ENCODE peak calls at places on chromosome 9, in six cellular contexts. One of them, this sample, is unnamed.

GRCh38 chr9:99118782-99119466 is 14.0 kb downstream of the TGFBR1 start:
- DNase-seq in HS-5: no peak
- DNase-seq in GM10248: peak; percentile 33
- DNase-seq in activated naive CD4-positive, alpha-beta T cell treated with anti-CD3 and anti-CD28 coated beads, Interleukin-2, amount 10 ng/mL, durations not matched to agents 7 days and 5 days: peak; percentile 75
- DNase-seq in aorta: peak; percentile 41
- DNase-seq in CD8-positive, alpha-beta T cell: peak; percentile 74
- DNase-seq in this sample: peak; percentile 49

GRCh38 chr9:79988126-79988525 is 416.4 kb downstream of the TLE4 start:
- DNase-seq in HS-5: no peak
- DNase-seq in GM10248: no peak
- DNase-seq in activated naive CD4-positive, alpha-beta T cell treated with anti-CD3 and anti-CD28 coated beads, Interleukin-2, amount 10 ng/mL, durations not matched to agents 7 days and 5 days: no peak
- DNase-seq in aorta: no peak
- DNase-seq in CD8-positive, alpha-beta T cell: no peak
- DNase-seq in this sample: no peak

GRCh38 chr9:136235171-136235570 is 10.4 kb downstream of the QSOX2 start:
- DNase-seq in HS-5: no peak
- DNase-seq in GM10248: no peak
- DNase-seq in activated naive CD4-positive, alpha-beta T cell treated with anti-CD3 and anti-CD28 coated beads, Interleukin-2, amount 10 ng/mL, durations not matched to agents 7 days and 5 days: no peak
- DNase-seq in aorta: no peak
- DNase-seq in CD8-positive, alpha-beta T cell: no peak
- DNase-seq in this sample: no peak

GRCh38 chr9:4984171-4984570 is 901 bp upstream of the JAK2 start:
- DNase-seq in HS-5: no peak
- DNase-seq in GM10248: no peak
- DNase-seq in activated naive CD4-positive, alpha-beta T cell treated with anti-CD3 and anti-CD28 coated beads, Interleukin-2, amount 10 ng/mL, durations not matched to agents 7 days and 5 days: no peak
- DNase-seq in aorta: no peak
- DNase-seq in CD8-positive, alpha-beta T cell: no peak
- DNase-seq in this sample: no peak

GRCh38 chr9:121730188-121730587 is 78.8 kb downstream of the DAB2IP start:
- DNase-seq in HS-5: no peak
- DNase-seq in GM10248: no peak
- DNase-seq in activated naive CD4-positive, alpha-beta T cell treated with anti-CD3 and anti-CD28 coated beads, Interleukin-2, amount 10 ng/mL, durations not matched to agents 7 days and 5 days: no peak
- DNase-seq in aorta: no peak
- DNase-seq in CD8-positive, alpha-beta T cell: no peak
- DNase-seq in this sample: no peak

GRCh38 chr9:134964271-134964670 is 46.6 kb upstream of the FCN1 start:
- DNase-seq in HS-5: no peak
- DNase-seq in GM10248: no peak
- DNase-seq in activated naive CD4-positive, alpha-beta T cell treated with anti-CD3 and anti-CD28 coated beads, Interleukin-2, amount 10 ng/mL, durations not matched to agents 7 days and 5 days: peak; percentile 14
- DNase-seq in aorta: peak; percentile 28
- DNase-seq in CD8-positive, alpha-beta T cell: no peak
- DNase-seq in this sample: no peak

GRCh38 chr9:71676460-71676859 is 91.9 kb downstream of the CEMIP2 start:
- DNase-seq in HS-5: no peak
- DNase-seq in GM10248: no peak
- DNase-seq in activated naive CD4-positive, alpha-beta T cell treated with anti-CD3 and anti-CD28 coated beads, Interleukin-2, amount 10 ng/mL, durations not matched to agents 7 days and 5 days: no peak
- DNase-seq in aorta: no peak
- DNase-seq in CD8-positive, alpha-beta T cell: no peak
- DNase-seq in this sample: no peak

GRCh38 chr9:32378993-32379729 is 5.3 kb upstream of the ACO1 start:
- DNase-seq in HS-5: peak; percentile 71
- DNase-seq in GM10248: peak; percentile 68
- DNase-seq in activated naive CD4-positive, alpha-beta T cell treated with anti-CD3 and anti-CD28 coated beads, Interleukin-2, amount 10 ng/mL, durations not matched to agents 7 days and 5 days: peak; percentile 66
- DNase-seq in aorta: no peak
- DNase-seq in CD8-positive, alpha-beta T cell: peak; percentile 59
- DNase-seq in this sample: peak; percentile 32

GRCh38 chr9:10855847-10856246 is 243.0 kb upstream of the PTPRD start:
- DNase-seq in HS-5: no peak
- DNase-seq in GM10248: no peak
- DNase-seq in activated naive CD4-positive, alpha-beta T cell treated with anti-CD3 and anti-CD28 coated beads, Interleukin-2, amount 10 ng/mL, durations not matched to agents 7 days and 5 days: no peak
- DNase-seq in aorta: no peak
- DNase-seq in CD8-positive, alpha-beta T cell: no peak
- DNase-seq in this sample: no peak

GRCh38 chr9:82781965-82782392 is 281.0 kb downstream of the RASEF start:
- DNase-seq in HS-5: no peak
- DNase-seq in GM10248: no peak
- DNase-seq in activated naive CD4-positive, alpha-beta T cell treated with anti-CD3 and anti-CD28 coated beads, Interleukin-2, amount 10 ng/mL, durations not matched to agents 7 days and 5 days: no peak
- DNase-seq in aorta: no peak
- DNase-seq in CD8-positive, alpha-beta T cell: no peak
- DNase-seq in this sample: no peak

GRCh38 chr9:128995791-128996190 is 32.3 kb downstream of the SH3GLB2 start:
- DNase-seq in HS-5: no peak
- DNase-seq in GM10248: no peak
- DNase-seq in activated naive CD4-positive, alpha-beta T cell treated with anti-CD3 and anti-CD28 coated beads, Interleukin-2, amount 10 ng/mL, durations not matched to agents 7 days and 5 days: no peak
- DNase-seq in aorta: no peak
- DNase-seq in CD8-positive, alpha-beta T cell: no peak
- DNase-seq in this sample: no peak

GRCh38 chr9:34185778-34186551 is 7.1 kb downstream of the UBAP1 start:
- DNase-seq in HS-5: peak; percentile 91
- DNase-seq in GM10248: peak; percentile 61
- DNase-seq in activated naive CD4-positive, alpha-beta T cell treated with anti-CD3 and anti-CD28 coated beads, Interleukin-2, amount 10 ng/mL, durations not matched to agents 7 days and 5 days: no peak
- DNase-seq in aorta: peak; percentile 54
- DNase-seq in CD8-positive, alpha-beta T cell: peak; percentile 40
- DNase-seq in this sample: no peak

GRCh38 chr9:92146610-92147009 is 31.4 kb upstream of the SPTLC1 start:
- DNase-seq in HS-5: no peak
- DNase-seq in GM10248: no peak
- DNase-seq in activated naive CD4-positive, alpha-beta T cell treated with anti-CD3 and anti-CD28 coated beads, Interleukin-2, amount 10 ng/mL, durations not matched to agents 7 days and 5 days: no peak
- DNase-seq in aorta: peak; percentile 57
- DNase-seq in CD8-positive, alpha-beta T cell: no peak
- DNase-seq in this sample: no peak

GRCh38 chr9:114805670-114806551 is at the start of gene TNFSF15:
- DNase-seq in HS-5: no peak
- DNase-seq in GM10248: peak; percentile 43
- DNase-seq in activated naive CD4-positive, alpha-beta T cell treated with anti-CD3 and anti-CD28 coated beads, Interleukin-2, amount 10 ng/mL, durations not matched to agents 7 days and 5 days: peak; percentile 63
- DNase-seq in aorta: peak; percentile 47
- DNase-seq in CD8-positive, alpha-beta T cell: no peak
- DNase-seq in this sample: peak; percentile 22

GRCh38 chr9:70517926-70518325 is 103.5 kb upstream of the KLF9 start:
- DNase-seq in HS-5: no peak
- DNase-seq in GM10248: no peak
- DNase-seq in activated naive CD4-positive, alpha-beta T cell treated with anti-CD3 and anti-CD28 coated beads, Interleukin-2, amount 10 ng/mL, durations not matched to agents 7 days and 5 days: no peak
- DNase-seq in aorta: no peak
- DNase-seq in CD8-positive, alpha-beta T cell: no peak
- DNase-seq in this sample: no peak

GRCh38 chr9:74672237-74672636 is 175.1 kb downstream of the RORB start:
- DNase-seq in HS-5: no peak
- DNase-seq in GM10248: no peak
- DNase-seq in activated naive CD4-positive, alpha-beta T cell treated with anti-CD3 and anti-CD28 coated beads, Interleukin-2, amount 10 ng/mL, durations not matched to agents 7 days and 5 days: no peak
- DNase-seq in aorta: no peak
- DNase-seq in CD8-positive, alpha-beta T cell: no peak
- DNase-seq in this sample: no peak

GRCh38 chr9:127209220-127209619 is 55.4 kb upstream of the GARNL3 start:
- DNase-seq in HS-5: no peak
- DNase-seq in GM10248: no peak
- DNase-seq in activated naive CD4-positive, alpha-beta T cell treated with anti-CD3 and anti-CD28 coated beads, Interleukin-2, amount 10 ng/mL, durations not matched to agents 7 days and 5 days: peak; percentile 14
- DNase-seq in aorta: no peak
- DNase-seq in CD8-positive, alpha-beta T cell: no peak
- DNase-seq in this sample: no peak

GRCh38 chr9:3018691-3019230 is 174.9 kb upstream of the PUM3 start:
- DNase-seq in HS-5: no peak
- DNase-seq in GM10248: no peak
- DNase-seq in activated naive CD4-positive, alpha-beta T cell treated with anti-CD3 and anti-CD28 coated beads, Interleukin-2, amount 10 ng/mL, durations not matched to agents 7 days and 5 days: no peak
- DNase-seq in aorta: no peak
- DNase-seq in CD8-positive, alpha-beta T cell: no peak
- DNase-seq in this sample: no peak

GRCh38 chr9:6973089-6973488 is 215.3 kb downstream of the KDM4C start:
- DNase-seq in HS-5: no peak
- DNase-seq in GM10248: no peak
- DNase-seq in activated naive CD4-positive, alpha-beta T cell treated with anti-CD3 and anti-CD28 coated beads, Interleukin-2, amount 10 ng/mL, durations not matched to agents 7 days and 5 days: no peak
- DNase-seq in aorta: no peak
- DNase-seq in CD8-positive, alpha-beta T cell: no peak
- DNase-seq in this sample: no peak

GRCh38 chr9:113219972-113220371 is 1.1 kb downstream of the FKBP15 start:
- DNase-seq in HS-5: no peak
- DNase-seq in GM10248: peak; percentile 58
- DNase-seq in activated naive CD4-positive, alpha-beta T cell treated with anti-CD3 and anti-CD28 coated beads, Interleukin-2, amount 10 ng/mL, durations not matched to agents 7 days and 5 days: no peak
- DNase-seq in aorta: no peak
- DNase-seq in CD8-positive, alpha-beta T cell: no peak
- DNase-seq in this sample: no peak

GRCh38 chr9:121299125-121299466 is 31.1 kb downstream of the GSN start:
- DNase-seq in HS-5: no peak
- DNase-seq in GM10248: no peak
- DNase-seq in activated naive CD4-positive, alpha-beta T cell treated with anti-CD3 and anti-CD28 coated beads, Interleukin-2, amount 10 ng/mL, durations not matched to agents 7 days and 5 days: no peak
- DNase-seq in aorta: no peak
- DNase-seq in CD8-positive, alpha-beta T cell: no peak
- DNase-seq in this sample: no peak

GRCh38 chr9:7216004-7216821 is 458.4 kb downstream of the KDM4C start:
- DNase-seq in HS-5: peak; percentile 9
- DNase-seq in GM10248: no peak
- DNase-seq in activated naive CD4-positive, alpha-beta T cell treated with anti-CD3 and anti-CD28 coated beads, Interleukin-2, amount 10 ng/mL, durations not matched to agents 7 days and 5 days: peak; percentile 58
- DNase-seq in aorta: no peak
- DNase-seq in CD8-positive, alpha-beta T cell: no peak
- DNase-seq in this sample: peak; percentile 47

GRCh38 chr9:97468658-97469448 is 32.6 kb upstream of the TMOD1 start:
- DNase-seq in HS-5: no peak
- DNase-seq in GM10248: peak; percentile 69
- DNase-seq in activated naive CD4-positive, alpha-beta T cell treated with anti-CD3 and anti-CD28 coated beads, Interleukin-2, amount 10 ng/mL, durations not matched to agents 7 days and 5 days: peak; percentile 64
- DNase-seq in aorta: peak; percentile 74
- DNase-seq in CD8-positive, alpha-beta T cell: peak; percentile 50
- DNase-seq in this sample: peak; percentile 14

GRCh38 chr9:27888661-27889295 is 315.5 kb upstream of the C9orf72 start:
- DNase-seq in HS-5: no peak
- DNase-seq in GM10248: peak; percentile 37
- DNase-seq in activated naive CD4-positive, alpha-beta T cell treated with anti-CD3 and anti-CD28 coated beads, Interleukin-2, amount 10 ng/mL, durations not matched to agents 7 days and 5 days: peak; percentile 52
- DNase-seq in aorta: peak; percentile 23
- DNase-seq in CD8-positive, alpha-beta T cell: no peak
- DNase-seq in this sample: peak; percentile 20

GRCh38 chr9:1276474-1276873 is 226.3 kb downstream of the DMRT2 start:
- DNase-seq in HS-5: no peak
- DNase-seq in GM10248: no peak
- DNase-seq in activated naive CD4-positive, alpha-beta T cell treated with anti-CD3 and anti-CD28 coated beads, Interleukin-2, amount 10 ng/mL, durations not matched to agents 7 days and 5 days: no peak
- DNase-seq in aorta: no peak
- DNase-seq in CD8-positive, alpha-beta T cell: no peak
- DNase-seq in this sample: no peak

GRCh38 chr9:84782228-84782866 is 112.8 kb downstream of the NTRK2 start:
- DNase-seq in HS-5: no peak
- DNase-seq in GM10248: no peak
- DNase-seq in activated naive CD4-positive, alpha-beta T cell treated with anti-CD3 and anti-CD28 coated beads, Interleukin-2, amount 10 ng/mL, durations not matched to agents 7 days and 5 days: no peak
- DNase-seq in aorta: no peak
- DNase-seq in CD8-positive, alpha-beta T cell: no peak
- DNase-seq in this sample: no peak

GRCh38 chr9:74555625-74556024 is 58.5 kb downstream of the RORB start:
- DNase-seq in HS-5: no peak
- DNase-seq in GM10248: no peak
- DNase-seq in activated naive CD4-positive, alpha-beta T cell treated with anti-CD3 and anti-CD28 coated beads, Interleukin-2, amount 10 ng/mL, durations not matched to agents 7 days and 5 days: no peak
- DNase-seq in aorta: no peak
- DNase-seq in CD8-positive, alpha-beta T cell: no peak
- DNase-seq in this sample: no peak

GRCh38 chr9:83472221-83472665 is 66.0 kb downstream of the FRMD3 start:
- DNase-seq in HS-5: peak; percentile 60
- DNase-seq in GM10248: no peak
- DNase-seq in activated naive CD4-positive, alpha-beta T cell treated with anti-CD3 and anti-CD28 coated beads, Interleukin-2, amount 10 ng/mL, durations not matched to agents 7 days and 5 days: no peak
- DNase-seq in aorta: no peak
- DNase-seq in CD8-positive, alpha-beta T cell: no peak
- DNase-seq in this sample: no peak

GRCh38 chr9:90832251-90832650 is 30.6 kb downstream of the SYK start:
- DNase-seq in HS-5: no peak
- DNase-seq in GM10248: no peak
- DNase-seq in activated naive CD4-positive, alpha-beta T cell treated with anti-CD3 and anti-CD28 coated beads, Interleukin-2, amount 10 ng/mL, durations not matched to agents 7 days and 5 days: no peak
- DNase-seq in aorta: no peak
- DNase-seq in CD8-positive, alpha-beta T cell: no peak
- DNase-seq in this sample: no peak

GRCh38 chr9:114156311-114156657 is 947 bp downstream of the COL27A1 start:
- DNase-seq in HS-5: no peak
- DNase-seq in GM10248: no peak
- DNase-seq in activated naive CD4-positive, alpha-beta T cell treated with anti-CD3 and anti-CD28 coated beads, Interleukin-2, amount 10 ng/mL, durations not matched to agents 7 days and 5 days: peak; percentile 40
- DNase-seq in aorta: peak; percentile 68
- DNase-seq in CD8-positive, alpha-beta T cell: no peak
- DNase-seq in this sample: no peak

GRCh38 chr9:91481971-91482370 is 58.3 kb upstream of the NFIL3 start:
- DNase-seq in HS-5: no peak
- DNase-seq in GM10248: no peak
- DNase-seq in activated naive CD4-positive, alpha-beta T cell treated with anti-CD3 and anti-CD28 coated beads, Interleukin-2, amount 10 ng/mL, durations not matched to agents 7 days and 5 days: no peak
- DNase-seq in aorta: no peak
- DNase-seq in CD8-positive, alpha-beta T cell: no peak
- DNase-seq in this sample: no peak

GRCh38 chr9:114382951-114383865 is 4.6 kb downstream of the AKNA start:
- DNase-seq in HS-5: no peak
- DNase-seq in GM10248: peak; percentile 62
- DNase-seq in activated naive CD4-positive, alpha-beta T cell treated with anti-CD3 and anti-CD28 coated beads, Interleukin-2, amount 10 ng/mL, durations not matched to agents 7 days and 5 days: peak; percentile 61
- DNase-seq in aorta: no peak
- DNase-seq in CD8-positive, alpha-beta T cell: no peak
- DNase-seq in this sample: peak; percentile 50